ENCODE peak calls at places on chromosomes 4 and X, in seven cellular contexts. One of them, this sample, is unnamed. For H3K4me1, the result is how much of the 10 kb centered on the place peaks cover.

GRCh38 chr4:53490965-53491622 is 100.2 kb downstream of the LNX1 start:
- DNase-seq in colonic mucosa: peak
- DNase-seq in endothelial cell of umbilical vein: peak
- DNase-seq in mucosa of descending colon: no peak
- DNase-seq in naive thymus-derived CD4-positive, alpha-beta T cell: no peak
- DNase-seq in suprapubic skin: no peak
- DNase-seq in uterus: peak
- DNase-seq in this sample: no peak

GRCh38 chr4:44629280-44629866 is 22.1 kb downstream of the YIPF7 start:
- DNase-seq in colonic mucosa: peak
- DNase-seq in endothelial cell of umbilical vein: peak
- DNase-seq in mucosa of descending colon: no peak
- DNase-seq in naive thymus-derived CD4-positive, alpha-beta T cell: peak
- DNase-seq in suprapubic skin: no peak
- DNase-seq in uterus: no peak
- DNase-seq in this sample: peak

GRCh38 chr4:66178901-66179300 is 508.6 kb upstream of the EPHA5 start:
- DNase-seq in colonic mucosa: no peak
- DNase-seq in endothelial cell of umbilical vein: no peak
- DNase-seq in mucosa of descending colon: no peak
- DNase-seq in naive thymus-derived CD4-positive, alpha-beta T cell: no peak
- DNase-seq in suprapubic skin: no peak
- DNase-seq in uterus: no peak
- DNase-seq in this sample: no peak

GRCh38 chr4:8911311-8912088 is 39.9 kb upstream of the HMX1 start:
- DNase-seq in colonic mucosa: peak
- DNase-seq in endothelial cell of umbilical vein: no peak
- DNase-seq in mucosa of descending colon: no peak
- DNase-seq in naive thymus-derived CD4-positive, alpha-beta T cell: no peak
- DNase-seq in suprapubic skin: peak
- DNase-seq in uterus: no peak
- DNase-seq in this sample: no peak

GRCh38 chr4:81827568-81828202 is 356.0 kb upstream of the RASGEF1B start:
- DNase-seq in colonic mucosa: no peak
- DNase-seq in endothelial cell of umbilical vein: no peak
- DNase-seq in mucosa of descending colon: no peak
- DNase-seq in naive thymus-derived CD4-positive, alpha-beta T cell: no peak
- DNase-seq in suprapubic skin: no peak
- DNase-seq in uterus: no peak
- DNase-seq in this sample: no peak

GRCh38 chr4:929970-930625 is 2.0 kb downstream of the GAK start:
- DNase-seq in colonic mucosa: peak
- DNase-seq in endothelial cell of umbilical vein: no peak
- DNase-seq in mucosa of descending colon: no peak
- DNase-seq in naive thymus-derived CD4-positive, alpha-beta T cell: no peak
- DNase-seq in suprapubic skin: peak
- DNase-seq in uterus: no peak
- DNase-seq in this sample: no peak

GRCh38 chr4:86688026-86688425 is 93.9 kb downstream of the PTPN13 start:
- DNase-seq in colonic mucosa: no peak
- DNase-seq in endothelial cell of umbilical vein: no peak
- DNase-seq in mucosa of descending colon: no peak
- DNase-seq in naive thymus-derived CD4-positive, alpha-beta T cell: no peak
- DNase-seq in suprapubic skin: no peak
- DNase-seq in uterus: no peak
- DNase-seq in this sample: no peak

GRCh38 chr4:73764513-73764912 is 24.1 kb downstream of the CXCL8 start:
- DNase-seq in colonic mucosa: no peak
- DNase-seq in endothelial cell of umbilical vein: no peak
- DNase-seq in mucosa of descending colon: no peak
- DNase-seq in naive thymus-derived CD4-positive, alpha-beta T cell: no peak
- DNase-seq in suprapubic skin: no peak
- DNase-seq in uterus: no peak
- DNase-seq in this sample: no peak

GRCh38 chr4:139975830-139976272 is 178.1 kb downstream of the MAML3 start:
- DNase-seq in colonic mucosa: no peak
- DNase-seq in endothelial cell of umbilical vein: peak
- DNase-seq in mucosa of descending colon: no peak
- DNase-seq in naive thymus-derived CD4-positive, alpha-beta T cell: no peak
- DNase-seq in suprapubic skin: no peak
- DNase-seq in uterus: peak
- DNase-seq in this sample: no peak

GRCh38 chr4:37132351-37132989 is 112.1 kb upstream of the NWD2 start:
- DNase-seq in colonic mucosa: no peak
- DNase-seq in endothelial cell of umbilical vein: no peak
- DNase-seq in mucosa of descending colon: no peak
- DNase-seq in naive thymus-derived CD4-positive, alpha-beta T cell: no peak
- DNase-seq in suprapubic skin: no peak
- DNase-seq in uterus: no peak
- DNase-seq in this sample: no peak

GRCh38 chrX:24646745-24647182 is 383 bp downstream of the PCYT1B start:
- DNase-seq in colonic mucosa: no peak
- DNase-seq in endothelial cell of umbilical vein: peak
- DNase-seq in mucosa of descending colon: no peak
- DNase-seq in naive thymus-derived CD4-positive, alpha-beta T cell: no peak
- DNase-seq in suprapubic skin: no peak
- DNase-seq in uterus: no peak
- DNase-seq in this sample: no peak

GRCh38 chr4:103375278-103375677 is 177.1 kb upstream of the CENPE start:
- DNase-seq in colonic mucosa: no peak
- DNase-seq in endothelial cell of umbilical vein: peak
- DNase-seq in mucosa of descending colon: no peak
- DNase-seq in naive thymus-derived CD4-positive, alpha-beta T cell: no peak
- DNase-seq in suprapubic skin: no peak
- DNase-seq in uterus: no peak
- DNase-seq in this sample: no peak

GRCh38 chr4:120869511-120870278 is 52.8 kb downstream of the PRDM5 start:
- DNase-seq in colonic mucosa: no peak
- DNase-seq in endothelial cell of umbilical vein: no peak
- DNase-seq in mucosa of descending colon: no peak
- DNase-seq in naive thymus-derived CD4-positive, alpha-beta T cell: no peak
- DNase-seq in suprapubic skin: no peak
- DNase-seq in uterus: no peak
- DNase-seq in this sample: no peak

GRCh38 chr4:150402968-150403367 is 179.0 kb upstream of the MAB21L2 start:
- DNase-seq in colonic mucosa: peak
- DNase-seq in endothelial cell of umbilical vein: peak
- DNase-seq in mucosa of descending colon: peak
- DNase-seq in naive thymus-derived CD4-positive, alpha-beta T cell: no peak
- DNase-seq in suprapubic skin: no peak
- DNase-seq in uterus: no peak
- DNase-seq in this sample: no peak

GRCh38 chrX:68685722-68686683 is 38.5 kb downstream of the STARD8 start:
- DNase-seq in colonic mucosa: no peak
- DNase-seq in endothelial cell of umbilical vein: peak
- DNase-seq in mucosa of descending colon: no peak
- DNase-seq in naive thymus-derived CD4-positive, alpha-beta T cell: no peak
- DNase-seq in suprapubic skin: no peak
- DNase-seq in uterus: peak
- DNase-seq in this sample: no peak

GRCh38 chr4:159278399-159278798 is 175.5 kb downstream of the RAPGEF2 start:
- DNase-seq in colonic mucosa: no peak
- DNase-seq in endothelial cell of umbilical vein: no peak
- DNase-seq in mucosa of descending colon: no peak
- DNase-seq in naive thymus-derived CD4-positive, alpha-beta T cell: no peak
- DNase-seq in suprapubic skin: no peak
- DNase-seq in uterus: no peak
- DNase-seq in this sample: no peak

GRCh38 chr4:55162396-55162795 is 37.0 kb upstream of the KDR start:
- DNase-seq in colonic mucosa: no peak
- DNase-seq in endothelial cell of umbilical vein: no peak
- DNase-seq in mucosa of descending colon: no peak
- DNase-seq in naive thymus-derived CD4-positive, alpha-beta T cell: no peak
- DNase-seq in suprapubic skin: no peak
- DNase-seq in uterus: no peak
- DNase-seq in this sample: no peak

GRCh38 chrX:128739539-128739938 is 687.3 kb upstream of the ACTRT1 start:
- DNase-seq in colonic mucosa: no peak
- DNase-seq in endothelial cell of umbilical vein: no peak
- DNase-seq in mucosa of descending colon: no peak
- DNase-seq in naive thymus-derived CD4-positive, alpha-beta T cell: no peak
- DNase-seq in suprapubic skin: no peak
- DNase-seq in uterus: no peak
- DNase-seq in this sample: no peak

GRCh38 chrX:49704692-49705404 is 9.1 kb upstream of the PAGE1 start:
- DNase-seq in colonic mucosa: no peak
- DNase-seq in endothelial cell of umbilical vein: no peak
- DNase-seq in mucosa of descending colon: no peak
- DNase-seq in naive thymus-derived CD4-positive, alpha-beta T cell: no peak
- DNase-seq in suprapubic skin: no peak
- DNase-seq in uterus: no peak
- DNase-seq in this sample: no peak

GRCh38 chrX:12885508-12885907 is 18.6 kb downstream of the TLR7 start:
- DNase-seq in colonic mucosa: no peak
- DNase-seq in endothelial cell of umbilical vein: no peak
- DNase-seq in mucosa of descending colon: no peak
- DNase-seq in naive thymus-derived CD4-positive, alpha-beta T cell: no peak
- DNase-seq in suprapubic skin: no peak
- DNase-seq in uterus: no peak
- DNase-seq in this sample: no peak

GRCh38 chr4:77159798-77160197 is 2.8 kb downstream of the CCNG2 start:
- DNase-seq in colonic mucosa: no peak
- DNase-seq in endothelial cell of umbilical vein: no peak
- DNase-seq in mucosa of descending colon: no peak
- DNase-seq in naive thymus-derived CD4-positive, alpha-beta T cell: no peak
- DNase-seq in suprapubic skin: no peak
- DNase-seq in uterus: no peak
- DNase-seq in this sample: no peak

DNA sequence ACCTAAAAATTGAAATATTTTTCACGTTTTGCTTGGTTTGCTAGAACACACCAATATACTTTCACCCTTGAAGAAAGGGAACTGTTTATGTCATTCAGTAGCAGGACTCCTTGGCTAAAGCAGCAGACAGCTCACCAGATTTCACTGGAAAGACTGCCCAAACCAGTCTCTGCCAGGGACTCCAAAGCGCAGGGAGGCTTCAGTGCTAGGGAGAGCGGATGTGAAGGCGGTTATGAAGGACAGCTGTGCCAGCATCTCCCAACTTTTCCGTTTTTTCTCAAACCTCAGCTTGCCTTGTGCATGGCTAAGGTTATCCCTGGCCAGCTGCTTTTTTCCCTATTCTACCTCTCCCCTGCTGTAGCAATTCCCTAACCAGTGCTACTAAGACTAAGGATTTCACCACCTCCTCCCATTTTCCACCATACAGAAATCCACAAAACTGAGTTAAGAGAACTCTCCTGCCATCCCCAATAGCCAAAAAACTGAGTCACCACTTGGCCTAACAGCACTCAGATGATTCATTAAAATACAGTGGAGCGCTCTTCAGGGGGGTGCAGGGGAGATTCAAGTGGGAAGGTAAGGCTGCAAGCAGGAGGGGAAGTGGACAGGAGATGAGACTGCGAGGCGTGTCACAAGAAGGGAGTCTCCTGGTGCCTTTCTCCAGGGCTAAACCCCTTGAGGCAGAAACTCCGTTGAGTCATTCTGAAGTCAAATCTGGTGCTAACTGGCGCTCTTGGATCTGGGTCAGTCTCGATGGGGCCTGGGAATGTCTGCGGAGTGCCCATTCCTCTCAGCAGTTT is 90.7 kb downstream of the PALLD start:
- DNase-seq in colonic mucosa: no peak
- DNase-seq in endothelial cell of umbilical vein: no peak
- DNase-seq in mucosa of descending colon: no peak
- DNase-seq in naive thymus-derived CD4-positive, alpha-beta T cell: no peak
- DNase-seq in suprapubic skin: no peak
- DNase-seq in uterus: peak
- DNase-seq in this sample: no peak
- H3K4me3 ChIP-seq in colonic mucosa: no peak
- H3K4me3 ChIP-seq in endothelial cell of umbilical vein: no peak
- H3K4me3 ChIP-seq in mucosa of descending colon: no peak
- H3K4me3 ChIP-seq in naive thymus-derived CD4-positive, alpha-beta T cell: no peak
- H3K4me3 ChIP-seq in suprapubic skin: no peak
- H3K4me3 ChIP-seq in uterus: no peak
- H3K4me3 ChIP-seq in this sample: no peak

DNA sequence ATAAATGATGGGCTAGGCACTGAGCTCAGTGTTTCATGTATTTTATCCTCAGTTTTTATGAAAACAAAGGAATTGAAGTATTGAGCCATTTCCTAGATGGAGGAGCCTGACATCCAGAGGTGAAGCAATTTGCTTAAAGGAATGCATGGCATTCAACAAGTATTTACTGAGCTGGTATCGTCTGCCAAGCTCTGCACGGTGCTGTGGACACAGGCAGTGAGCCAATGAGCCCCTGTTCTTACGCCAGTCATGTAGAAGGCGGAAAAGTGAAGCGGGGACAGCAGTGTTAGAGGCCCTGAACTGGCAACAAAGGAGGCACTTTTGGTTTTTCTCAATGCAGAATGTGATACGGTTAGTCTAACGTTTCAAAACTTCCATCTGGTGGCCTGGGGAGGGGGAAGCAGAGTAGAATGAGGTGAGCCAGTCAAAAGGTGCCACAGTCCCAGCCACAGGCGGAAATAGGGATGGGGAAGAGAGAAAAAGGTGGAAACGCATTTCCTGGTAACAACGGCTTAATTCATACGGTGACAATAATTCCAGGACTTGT is 134.1 kb downstream of the AFAP1 start:
- DNase-seq in colonic mucosa: no peak
- DNase-seq in endothelial cell of umbilical vein: peak
- DNase-seq in mucosa of descending colon: no peak
- DNase-seq in naive thymus-derived CD4-positive, alpha-beta T cell: no peak
- DNase-seq in suprapubic skin: peak
- DNase-seq in uterus: no peak
- DNase-seq in this sample: no peak
- H3K4me1 ChIP-seq in colonic mucosa: under half
- H3K4me1 ChIP-seq in endothelial cell of umbilical vein: half or more
- H3K4me1 ChIP-seq in mucosa of descending colon: under half
- H3K4me1 ChIP-seq in naive thymus-derived CD4-positive, alpha-beta T cell: under half
- H3K4me1 ChIP-seq in suprapubic skin: under half
- H3K4me1 ChIP-seq in uterus: under half
- H3K4me1 ChIP-seq in this sample: under half

DNA sequence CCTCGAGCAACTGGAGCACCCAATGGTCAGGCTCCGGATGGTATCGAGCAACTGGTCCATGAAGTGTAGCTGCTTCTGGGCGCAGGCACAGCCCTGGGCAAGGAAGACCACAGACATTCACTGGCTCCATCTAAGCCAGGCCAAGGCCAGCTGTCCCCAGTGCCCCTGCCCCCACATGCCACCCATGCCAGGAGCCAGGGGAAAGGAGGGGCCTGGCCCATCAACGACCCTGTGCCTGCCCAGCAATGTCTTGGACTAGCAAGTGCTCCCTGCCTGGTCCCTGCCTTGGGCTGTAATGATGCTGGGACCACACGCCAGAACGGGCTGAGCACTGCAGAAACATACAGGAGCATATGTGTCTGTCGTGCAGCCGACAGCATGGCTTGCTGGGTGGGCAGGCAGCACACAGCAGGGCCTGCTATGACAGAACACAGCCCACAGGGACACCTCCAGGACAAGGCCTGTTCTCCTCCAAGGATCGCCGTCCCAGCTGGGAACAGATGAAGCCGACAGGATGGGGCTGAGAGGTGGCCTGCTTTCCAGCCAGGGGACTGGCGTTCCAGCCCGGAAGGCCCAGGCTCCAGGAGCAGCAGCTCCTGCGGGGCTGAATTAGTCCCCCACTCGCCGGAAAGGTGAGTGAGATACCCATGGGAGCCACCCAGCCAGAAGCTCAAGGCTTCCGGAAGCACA is 11.4 kb upstream of the TREX2 start:
- DNase-seq in colonic mucosa: no peak
- DNase-seq in endothelial cell of umbilical vein: no peak
- DNase-seq in mucosa of descending colon: no peak
- DNase-seq in naive thymus-derived CD4-positive, alpha-beta T cell: no peak
- DNase-seq in suprapubic skin: no peak
- DNase-seq in uterus: no peak
- DNase-seq in this sample: no peak
- H3K4me3 ChIP-seq in colonic mucosa: no peak
- H3K4me3 ChIP-seq in endothelial cell of umbilical vein: no peak
- H3K4me3 ChIP-seq in mucosa of descending colon: no peak
- H3K4me3 ChIP-seq in naive thymus-derived CD4-positive, alpha-beta T cell: no peak
- H3K4me3 ChIP-seq in suprapubic skin: no peak
- H3K4me3 ChIP-seq in uterus: no peak
- H3K4me3 ChIP-seq in this sample: no peak

GRCh38 chrX:46959101-46959500 is 46.9 kb downstream of the JADE3 start:
- DNase-seq in colonic mucosa: no peak
- DNase-seq in endothelial cell of umbilical vein: no peak
- DNase-seq in mucosa of descending colon: no peak
- DNase-seq in naive thymus-derived CD4-positive, alpha-beta T cell: no peak
- DNase-seq in suprapubic skin: no peak
- DNase-seq in uterus: no peak
- DNase-seq in this sample: no peak
- H3K4me1 ChIP-seq in colonic mucosa: under half
- H3K4me1 ChIP-seq in endothelial cell of umbilical vein: under half
- H3K4me1 ChIP-seq in mucosa of descending colon: under half
- H3K4me1 ChIP-seq in naive thymus-derived CD4-positive, alpha-beta T cell: under half
- H3K4me1 ChIP-seq in suprapubic skin: under half
- H3K4me1 ChIP-seq in uterus: under half
- H3K4me1 ChIP-seq in this sample: under half

This sample was measured in CD8-positive, alpha-beta memory T cell.